ENCODE peak calls at places on chromosomes 4 and X, in ten cellular contexts. One of them, this sample, is unnamed.

GRCh38 chr4:55386840-55387239 is 8.9 kb upstream of the TMEM165 start:
- DNase-seq in transverse colon: no peak
- DNase-seq in prostate gland: no peak
- DNase-seq in thyroid gland: no peak
- DNase-seq in breast epithelium: no peak
- DNase-seq in Peyer's patch: no peak
- DNase-seq in heart left ventricle: no peak
- DNase-seq in sigmoid colon: no peak
- DNase-seq in stomach: no peak
- DNase-seq in IMR-90: no peak
- DNase-seq in this sample: no peak

GRCh38 chr4:168623011-168623410 is 126.2 kb downstream of the PALLD start:
- DNase-seq in transverse colon: no peak
- DNase-seq in prostate gland: no peak
- DNase-seq in thyroid gland: no peak
- DNase-seq in breast epithelium: no peak
- DNase-seq in Peyer's patch: no peak
- DNase-seq in heart left ventricle: no peak
- DNase-seq in sigmoid colon: no peak
- DNase-seq in stomach: no peak
- DNase-seq in IMR-90: no peak
- DNase-seq in this sample: no peak

GRCh38 chr4:78722320-78722719 is 53.8 kb upstream of the BMP2K start:
- DNase-seq in transverse colon: no peak
- DNase-seq in prostate gland: no peak
- DNase-seq in thyroid gland: no peak
- DNase-seq in breast epithelium: no peak
- DNase-seq in Peyer's patch: no peak
- DNase-seq in heart left ventricle: no peak
- DNase-seq in sigmoid colon: no peak
- DNase-seq in stomach: no peak
- DNase-seq in IMR-90: no peak
- DNase-seq in this sample: no peak

GRCh38 chr4:21753084-21753760 is 195.3 kb downstream of the KCNIP4 start:
- DNase-seq in transverse colon: no peak
- DNase-seq in prostate gland: no peak
- DNase-seq in thyroid gland: no peak
- DNase-seq in breast epithelium: no peak
- DNase-seq in Peyer's patch: no peak
- DNase-seq in heart left ventricle: no peak
- DNase-seq in sigmoid colon: no peak
- DNase-seq in stomach: no peak
- DNase-seq in IMR-90: no peak
- DNase-seq in this sample: no peak

GRCh38 chr4:101157415-101158135 is 189.8 kb downstream of the PPP3CA start:
- DNase-seq in transverse colon: no peak
- DNase-seq in prostate gland: no peak
- DNase-seq in thyroid gland: no peak
- DNase-seq in breast epithelium: no peak
- DNase-seq in Peyer's patch: no peak
- DNase-seq in heart left ventricle: no peak
- DNase-seq in sigmoid colon: no peak
- DNase-seq in stomach: no peak
- DNase-seq in IMR-90: peak; percentile 28
- DNase-seq in this sample: no peak

GRCh38 chrX:9071031-9071650 is 37.2 kb upstream of the FAM9B start:
- DNase-seq in transverse colon: no peak
- DNase-seq in prostate gland: no peak
- DNase-seq in thyroid gland: no peak
- DNase-seq in breast epithelium: no peak
- DNase-seq in Peyer's patch: no peak
- DNase-seq in heart left ventricle: no peak
- DNase-seq in sigmoid colon: no peak
- DNase-seq in stomach: no peak
- DNase-seq in IMR-90: peak; percentile 44
- DNase-seq in this sample: no peak

GRCh38 chr4:172666711-172667368 is 501.8 kb upstream of the GALNT7 start:
- DNase-seq in transverse colon: no peak
- DNase-seq in prostate gland: no peak
- DNase-seq in thyroid gland: no peak
- DNase-seq in breast epithelium: no peak
- DNase-seq in Peyer's patch: no peak
- DNase-seq in heart left ventricle: no peak
- DNase-seq in sigmoid colon: no peak
- DNase-seq in stomach: no peak
- DNase-seq in IMR-90: peak; percentile 22
- DNase-seq in this sample: no peak

GRCh38 chr4:154877110-154877760 is 96.2 kb downstream of the RBM46 start:
- DNase-seq in transverse colon: no peak
- DNase-seq in prostate gland: no peak
- DNase-seq in thyroid gland: peak; percentile 21
- DNase-seq in breast epithelium: no peak
- DNase-seq in Peyer's patch: no peak
- DNase-seq in heart left ventricle: no peak
- DNase-seq in sigmoid colon: no peak
- DNase-seq in stomach: no peak
- DNase-seq in IMR-90: peak; percentile 32
- DNase-seq in this sample: no peak

GRCh38 chr4:109576462-109576861 is 16.4 kb downstream of the MCUB start:
- DNase-seq in transverse colon: no peak
- DNase-seq in prostate gland: no peak
- DNase-seq in thyroid gland: no peak
- DNase-seq in breast epithelium: no peak
- DNase-seq in Peyer's patch: no peak
- DNase-seq in heart left ventricle: no peak
- DNase-seq in sigmoid colon: no peak
- DNase-seq in stomach: no peak
- DNase-seq in IMR-90: peak; percentile 47
- DNase-seq in this sample: no peak

GRCh38 chr4:170248576-170248975 is 158.8 kb upstream of the AADAT start:
- DNase-seq in transverse colon: no peak
- DNase-seq in prostate gland: no peak
- DNase-seq in thyroid gland: no peak
- DNase-seq in breast epithelium: no peak
- DNase-seq in Peyer's patch: no peak
- DNase-seq in heart left ventricle: no peak
- DNase-seq in sigmoid colon: no peak
- DNase-seq in stomach: no peak
- DNase-seq in IMR-90: no peak
- DNase-seq in this sample: no peak

GRCh38 chrX:138191998-138192397 is 519.5 kb downstream of the FGF13 start:
- DNase-seq in transverse colon: no peak
- DNase-seq in prostate gland: peak; percentile 3
- DNase-seq in thyroid gland: peak; percentile 3
- DNase-seq in breast epithelium: no peak
- DNase-seq in Peyer's patch: no peak
- DNase-seq in heart left ventricle: no peak
- DNase-seq in sigmoid colon: no peak
- DNase-seq in stomach: no peak
- DNase-seq in IMR-90: peak; percentile 19
- DNase-seq in this sample: no peak

GRCh38 chr4:40193018-40193571 is 3.7 kb upstream of the RHOH start:
- DNase-seq in transverse colon: peak; percentile 51
- DNase-seq in prostate gland: no peak
- DNase-seq in thyroid gland: no peak
- DNase-seq in breast epithelium: peak; percentile 74
- DNase-seq in Peyer's patch: peak; percentile 76
- DNase-seq in heart left ventricle: no peak
- DNase-seq in sigmoid colon: no peak
- DNase-seq in stomach: no peak
- DNase-seq in IMR-90: no peak
- DNase-seq in this sample: no peak

GRCh38 chr4:31045724-31046318 is 325.7 kb downstream of the PCDH7 start:
- DNase-seq in transverse colon: peak; percentile 9
- DNase-seq in prostate gland: peak; percentile 8
- DNase-seq in thyroid gland: peak; percentile 37
- DNase-seq in breast epithelium: no peak
- DNase-seq in Peyer's patch: peak; percentile 46
- DNase-seq in heart left ventricle: no peak
- DNase-seq in sigmoid colon: no peak
- DNase-seq in stomach: peak; percentile 56
- DNase-seq in IMR-90: peak; percentile 24
- DNase-seq in this sample: no peak
- TF ChIP-seq CTCF in transverse colon: peak; percentile 47
- TF ChIP-seq CTCF in prostate gland: peak; percentile 43
- TF ChIP-seq CTCF in thyroid gland: peak; percentile 50
- TF ChIP-seq CTCF in breast epithelium: no peak
- TF ChIP-seq CTCF in Peyer's patch: no peak
- TF ChIP-seq CTCF in heart left ventricle: peak; percentile 38
- TF ChIP-seq CTCF in sigmoid colon: no peak
- TF ChIP-seq CTCF in stomach: peak; percentile 18
- TF ChIP-seq CTCF in IMR-90: peak; percentile 46
- TF ChIP-seq CTCF in this sample: peak; percentile 8

GRCh38 chrX:13688772-13689518 is at the start of gene RAB9A:
- DNase-seq in transverse colon: peak; percentile 91
- DNase-seq in prostate gland: peak; percentile 77
- DNase-seq in thyroid gland: peak; percentile 83
- DNase-seq in breast epithelium: peak; percentile 85
- DNase-seq in Peyer's patch: peak; percentile 94
- DNase-seq in heart left ventricle: peak; percentile 89
- DNase-seq in sigmoid colon: peak; percentile 92
- DNase-seq in stomach: peak; percentile 88
- DNase-seq in IMR-90: peak; percentile 68
- DNase-seq in this sample: peak; percentile 87
- TF ChIP-seq POLR2A in transverse colon: peak; percentile 93
- TF ChIP-seq POLR2A in prostate gland: peak; percentile 87
- TF ChIP-seq POLR2A in thyroid gland: peak; percentile 86
- TF ChIP-seq POLR2A in breast epithelium: peak; percentile 92
- TF ChIP-seq POLR2A in Peyer's patch: peak; percentile 77
- TF ChIP-seq POLR2A in heart left ventricle: peak; percentile 55
- TF ChIP-seq POLR2A in sigmoid colon: peak; percentile 87
- TF ChIP-seq POLR2A in stomach: no peak
- TF ChIP-seq POLR2A in IMR-90: peak; percentile 72
- TF ChIP-seq POLR2A in this sample: peak; percentile 93

GRCh38 chr4:87007345-87008181 is 72.8 kb downstream of the AFF1 start:
- DNase-seq in transverse colon: peak; percentile 73
- DNase-seq in prostate gland: peak; percentile 69
- DNase-seq in thyroid gland: peak; percentile 70
- DNase-seq in breast epithelium: peak; percentile 62
- DNase-seq in Peyer's patch: peak; percentile 82
- DNase-seq in heart left ventricle: peak; percentile 70
- DNase-seq in sigmoid colon: peak; percentile 88
- DNase-seq in stomach: peak; percentile 59
- DNase-seq in IMR-90: peak; percentile 54
- DNase-seq in this sample: peak; percentile 77

GRCh38 chr4:87009095-87009648 is 74.4 kb downstream of the AFF1 start:
- DNase-seq in transverse colon: peak; percentile 44
- DNase-seq in prostate gland: no peak
- DNase-seq in thyroid gland: no peak
- DNase-seq in breast epithelium: no peak
- DNase-seq in Peyer's patch: peak; percentile 65
- DNase-seq in heart left ventricle: no peak
- DNase-seq in sigmoid colon: no peak
- DNase-seq in stomach: no peak
- DNase-seq in IMR-90: no peak
- DNase-seq in this sample: no peak

GRCh38 chr4:87005369-87005689 is 70.5 kb downstream of the AFF1 start:
- DNase-seq in transverse colon: no peak
- DNase-seq in prostate gland: no peak
- DNase-seq in thyroid gland: no peak
- DNase-seq in breast epithelium: no peak
- DNase-seq in Peyer's patch: no peak
- DNase-seq in heart left ventricle: no peak
- DNase-seq in sigmoid colon: no peak
- DNase-seq in stomach: no peak
- DNase-seq in IMR-90: no peak
- DNase-seq in this sample: no peak

GRCh38 chr4:87005690-87006461 is 71.1 kb downstream of the AFF1 start:
- DNase-seq in transverse colon: peak; percentile 34
- DNase-seq in prostate gland: peak; percentile 25
- DNase-seq in thyroid gland: no peak
- DNase-seq in breast epithelium: no peak
- DNase-seq in Peyer's patch: peak; percentile 58
- DNase-seq in heart left ventricle: no peak
- DNase-seq in sigmoid colon: no peak
- DNase-seq in stomach: no peak
- DNase-seq in IMR-90: no peak
- DNase-seq in this sample: no peak

DNA sequence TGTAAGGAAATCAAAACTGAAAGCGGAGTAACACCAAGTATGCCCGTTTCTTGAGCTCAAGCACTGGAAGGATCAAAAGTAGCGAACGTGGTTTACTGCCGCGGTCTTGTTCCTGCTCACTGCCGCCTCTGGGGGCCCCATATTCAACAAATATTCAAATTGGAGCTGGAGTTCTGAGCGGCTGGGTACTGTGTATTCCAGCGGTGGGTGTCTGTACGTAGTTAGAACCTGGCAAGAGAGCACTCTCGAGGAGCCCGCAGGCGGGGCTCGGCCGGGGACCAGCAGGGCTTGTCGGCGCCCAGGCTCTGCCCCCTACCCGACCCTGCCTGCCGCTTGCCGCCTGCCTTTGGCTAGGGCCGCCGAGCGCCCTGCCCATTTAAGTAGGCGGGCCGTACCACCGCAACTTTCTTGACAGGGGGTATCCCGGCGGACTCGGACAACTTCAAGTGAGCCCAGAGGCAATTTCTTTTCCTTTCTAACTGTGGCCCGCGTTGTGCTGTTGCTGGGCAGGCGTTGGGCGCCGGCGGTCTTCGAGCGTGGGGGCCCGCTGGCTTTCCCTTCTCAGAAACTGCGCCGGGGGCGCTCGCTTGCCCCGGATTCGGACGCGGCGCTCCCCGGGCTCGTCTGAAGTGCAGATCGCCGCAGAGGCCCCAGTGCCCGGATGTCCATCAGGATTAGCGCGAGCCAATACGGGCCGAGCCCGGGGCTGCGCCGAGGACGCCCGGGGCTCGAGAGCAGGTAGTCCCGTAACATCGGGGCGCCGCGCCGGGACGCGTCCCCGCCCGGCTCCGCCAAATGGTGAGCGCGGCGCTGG is 71.9 kb downstream of the AFF1 start:
- DNase-seq in transverse colon: peak; percentile 94
- DNase-seq in prostate gland: peak; percentile 93
- DNase-seq in thyroid gland: peak; percentile 95
- DNase-seq in breast epithelium: peak; percentile 92
- DNase-seq in Peyer's patch: peak; percentile 96
- DNase-seq in heart left ventricle: peak; percentile 94
- DNase-seq in sigmoid colon: peak; percentile 96
- DNase-seq in stomach: peak; percentile 95
- DNase-seq in IMR-90: peak; percentile 92
- DNase-seq in this sample: peak; percentile 93
- TF ChIP-seq CTCF in transverse colon: peak; percentile 29
- TF ChIP-seq CTCF in prostate gland: no peak
- TF ChIP-seq CTCF in thyroid gland: peak; percentile 28
- TF ChIP-seq CTCF in breast epithelium: peak; percentile 21
- TF ChIP-seq CTCF in Peyer's patch: no peak
- TF ChIP-seq CTCF in heart left ventricle: no peak
- TF ChIP-seq CTCF in sigmoid colon: peak; percentile 24
- TF ChIP-seq CTCF in stomach: no peak
- TF ChIP-seq CTCF in IMR-90: peak; percentile 27
- TF ChIP-seq CTCF in this sample: peak; percentile 41

GRCh38 chrX:46220822-46221221 is 324.4 kb downstream of the ZNF674 start:
- DNase-seq in transverse colon: no peak
- DNase-seq in prostate gland: no peak
- DNase-seq in thyroid gland: no peak
- DNase-seq in breast epithelium: no peak
- DNase-seq in Peyer's patch: no peak
- DNase-seq in heart left ventricle: no peak
- DNase-seq in sigmoid colon: no peak
- DNase-seq in stomach: no peak
- DNase-seq in IMR-90: no peak
- DNase-seq in this sample: no peak

GRCh38 chrX:46228389-46228788 is 316.8 kb downstream of the ZNF674 start:
- DNase-seq in transverse colon: no peak
- DNase-seq in prostate gland: no peak
- DNase-seq in thyroid gland: no peak
- DNase-seq in breast epithelium: no peak
- DNase-seq in Peyer's patch: no peak
- DNase-seq in heart left ventricle: no peak
- DNase-seq in sigmoid colon: no peak
- DNase-seq in stomach: no peak
- DNase-seq in IMR-90: no peak
- DNase-seq in this sample: no peak

GRCh38 chrX:46226422-46226821 is 318.8 kb downstream of the ZNF674 start:
- DNase-seq in transverse colon: no peak
- DNase-seq in prostate gland: no peak
- DNase-seq in thyroid gland: no peak
- DNase-seq in breast epithelium: no peak
- DNase-seq in Peyer's patch: no peak
- DNase-seq in heart left ventricle: no peak
- DNase-seq in sigmoid colon: no peak
- DNase-seq in stomach: no peak
- DNase-seq in IMR-90: no peak
- DNase-seq in this sample: no peak
- TF ChIP-seq POLR2A in transverse colon: no peak
- TF ChIP-seq POLR2A in prostate gland: no peak
- TF ChIP-seq POLR2A in thyroid gland: no peak
- TF ChIP-seq POLR2A in breast epithelium: no peak
- TF ChIP-seq POLR2A in Peyer's patch: no peak
- TF ChIP-seq POLR2A in heart left ventricle: no peak
- TF ChIP-seq POLR2A in sigmoid colon: no peak
- TF ChIP-seq POLR2A in stomach: no peak
- TF ChIP-seq POLR2A in IMR-90: no peak
- TF ChIP-seq POLR2A in this sample: no peak